ENCODE peak calls at places on chromosomes 13 and 19, in five cellular contexts. V is A549, Z is stomach, U is neuronal stem cell, H is heart left ventricle. Q is an unnamed sample.

GRCh38 chr13:28301839-28302238 is 163.5 kb downstream of the PAN3 start:
- DNase-seq in Z (no peak), H (no peak), U (no peak), V (no peak), Q (no peak)

GRCh38 chr19:5343848-5344247 is 3.2 kb upstream of the PTPRS start:
- DNase-seq in Z (no peak), U (no peak), V (no peak), H (no peak), Q (no peak)

GRCh38 chr19:13842294-13843103 is 34.4 kb upstream of the NANOS3 start:
- DNase-seq in H (peak; percentile 93), U (no peak), Z (peak; percentile 85), V (peak; percentile 82), Q (peak; percentile 90)

GRCh38 chr19:32875428-32875827 is 5.9 kb upstream of the SLC7A9 start:
- DNase-seq in V (no peak), Z (no peak), H (no peak), U (no peak), Q (no peak)

GRCh38 chr13:114078501-114079451 is 53.6 kb downstream of the RASA3 start:
- DNase-seq in Z (peak; percentile 36), U (no peak), H (peak; percentile 67), V (no peak), Q (peak; percentile 78)

GRCh38 chr13:29539866-29540265 is 55.6 kb downstream of the SLC7A1 start:
- DNase-seq in Z (no peak), V (no peak), U (no peak), H (no peak), Q (no peak)

GRCh38 chr19:572891-573825 is 762 bp downstream of the BSG start:
- DNase-seq in Z (peak; percentile 57), V (peak; percentile 47), U (no peak), H (peak; percentile 71), Q (peak; percentile 71)

GRCh38 chr19:49788857-49789256 is 22.1 kb downstream of the AP2A1 start:
- DNase-seq in Z (no peak), V (no peak), H (no peak), U (no peak), Q (no peak)

GRCh38 chr19:32322541-32322940 is 22.9 kb upstream of the ZNF507 start:
- DNase-seq in Z (no peak), V (peak; percentile 25), H (no peak), U (no peak), Q (no peak)

GRCh38 chr19:49441210-49441959 is at the start of gene SLC17A7:
- DNase-seq in V (peak; percentile 70), H (peak; percentile 78), Z (no peak), U (peak; percentile 65), Q (peak; percentile 52)

GRCh38 chr19:1469936-1470863 is 8.8 kb downstream of the C19orf25 start:
- DNase-seq in U (peak; percentile 83), V (no peak), Z (peak; percentile 57), H (peak; percentile 64), Q (peak; percentile 59)

GRCh38 chr13:33633701-33634525 is 184.0 kb upstream of the RFC3 start:
- DNase-seq in H (no peak), Z (no peak), U (no peak), V (peak; percentile 30), Q (peak; percentile 95)

GRCh38 chr19:461664-462551 is 1.1 kb upstream of the SHC2 start:
- DNase-seq in H (no peak), Z (peak; percentile 78), V (no peak), U (no peak), Q (peak; percentile 13)

GRCh38 chr19:28706693-28707092 is 506.3 kb downstream of the UQCRFS1 start:
- DNase-seq in U (no peak), Z (no peak), H (no peak), V (no peak), Q (no peak)

GRCh38 chr19:28715157-28715556 is 497.8 kb downstream of the UQCRFS1 start:
- DNase-seq in V (no peak), Z (no peak), H (no peak), U (no peak), Q (no peak)

GRCh38 chr19:28705008-28705407 is 507.9 kb downstream of the UQCRFS1 start:
- DNase-seq in Z (no peak), U (no peak), H (no peak), V (peak; percentile 58), Q (peak; percentile 46)

GRCh38 chr19:28711401-28711800 is 501.6 kb downstream of the UQCRFS1 start:
- DNase-seq in H (no peak), U (no peak), V (no peak), Z (no peak), Q (no peak)

GRCh38 chr19:28710278-28710677 is 502.7 kb downstream of the UQCRFS1 start:
- DNase-seq in V (peak; percentile 79), H (no peak), U (peak; percentile 59), Z (no peak), Q (peak; percentile 26)
- H3K27ac ChIP-seq in V (no peak overlapping the region), H (no peak overlapping the region), U (no peak overlapping the region), Z (no peak overlapping the region), Q (no peak overlapping the region)

GRCh38 chr13:30908416-30908980 is 2.4 kb downstream of the MEDAG start:
- DNase-seq in U (no peak), Z (no peak), V (no peak), H (peak; percentile 76), Q (no peak)

GRCh38 chr13:30907167-30907761 is 1.2 kb downstream of the MEDAG start:
- DNase-seq in H (peak; percentile 52), U (no peak), Z (no peak), V (no peak), Q (no peak)

GRCh38 chr13:30905932-30906383 is at the start of gene MEDAG:
- DNase-seq in V (no peak), H (peak; percentile 87), U (no peak), Z (no peak), Q (no peak)

GRCh38 chr13:30904043-30904442 is 2.0 kb upstream of the MEDAG start:
- DNase-seq in Z (no peak), U (no peak), H (no peak), V (no peak), Q (no peak)

GRCh38 chr13:30906411-30906990 is 430 bp downstream of the MEDAG start:
- DNase-seq in U (no peak), H (peak; percentile 34), V (no peak), Z (no peak), Q (no peak)
- H3K27ac ChIP-seq in U (no peak overlapping the region), H (peak overlapping the region; percentile 28), V (no peak overlapping the region), Z (no peak overlapping the region), Q (no peak overlapping the region)

DNA sequence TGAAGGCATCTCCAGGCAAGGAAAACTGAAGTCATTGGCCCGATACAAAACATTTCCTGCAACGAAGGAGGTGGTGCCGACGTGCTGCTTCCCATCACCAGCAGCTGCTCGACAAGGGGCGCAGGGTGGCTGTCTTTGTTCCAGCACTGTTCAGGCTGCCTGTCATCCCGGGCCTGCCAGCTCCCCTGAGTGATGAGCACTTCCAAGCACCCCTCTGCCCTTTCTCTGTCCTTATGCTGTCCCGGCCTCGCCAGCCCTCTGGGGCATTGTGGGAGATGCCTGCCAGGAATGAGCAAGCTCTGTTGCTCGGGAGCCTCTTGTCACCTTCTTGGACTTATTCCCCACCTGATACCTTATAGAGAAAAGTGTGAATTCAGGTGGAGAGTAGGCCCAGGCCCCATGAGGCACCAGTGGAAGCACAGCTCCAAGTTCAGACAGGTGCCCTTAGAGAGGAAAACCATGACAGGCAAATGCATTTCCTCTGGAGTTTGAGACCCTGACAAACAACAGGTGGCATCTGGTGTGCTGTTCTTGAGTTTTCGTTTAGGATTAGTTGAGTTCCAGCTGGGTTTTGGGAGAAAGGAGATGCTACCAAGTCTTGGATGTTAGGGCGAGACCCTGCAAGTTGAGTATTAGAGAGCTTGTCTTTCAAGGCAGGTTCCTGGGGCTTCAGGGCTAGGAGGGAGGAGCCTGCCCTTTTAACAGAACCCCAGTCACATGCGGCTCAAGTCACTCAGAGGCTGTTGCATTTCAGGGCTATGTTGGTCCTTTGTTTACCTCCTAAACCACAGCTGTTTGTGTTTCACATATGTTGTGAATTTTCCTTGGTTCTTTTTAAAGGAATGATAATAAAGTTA is 21.4 kb downstream of the BBC3 start:
- DNase-seq in V (no peak), U (no peak), Z (no peak), H (peak; percentile 67), Q (no peak)
- H3K27ac ChIP-seq in V (no peak overlapping the region), U (peak overlapping the region; percentile 11), Z (no peak overlapping the region), H (peak overlapping the region; percentile 19), Q (peak overlapping the region; percentile 57)

GRCh38 chr13:66207610-66208009 is 1022.5 kb downstream of the PCDH9 start:
- DNase-seq in Z (no peak), H (no peak), V (no peak), U (no peak), Q (no peak)
- H3K27ac ChIP-seq in Z (no peak overlapping the region), H (no peak overlapping the region), V (no peak overlapping the region), U (no peak overlapping the region), Q (no peak overlapping the region)

GRCh38 chr19:58382997-58383603 is 2.3 kb upstream of the ZNF837 start:
- DNase-seq in Z (no peak), U (no peak), H (no peak), V (no peak), Q (no peak)
- H3K27ac ChIP-seq in Z (no peak overlapping the region), U (no peak overlapping the region), H (no peak overlapping the region), V (no peak overlapping the region), Q (peak overlapping the region; percentile 98)

GRCh38 chr13:44484562-44485164 is 91.5 kb downstream of the TSC22D1 start:
- DNase-seq in V (no peak), H (no peak), U (no peak), Z (no peak), Q (no peak)
- H3K27ac ChIP-seq in V (no peak overlapping the region), H (no peak overlapping the region), U (no peak overlapping the region), Z (no peak overlapping the region), Q (no peak overlapping the region)

GRCh38 chr13:44219808-44220544 is 153.6 kb upstream of the SERP2 start:
- DNase-seq in H (no peak), U (no peak), V (peak; percentile 58), Z (no peak), Q (peak; percentile 25)
- H3K27ac ChIP-seq in H (peak overlapping the region; percentile 53), U (no peak overlapping the region), V (peak overlapping the region; percentile 72), Z (peak overlapping the region; percentile 85), Q (no peak overlapping the region)

GRCh38 chr19:42166336-42166735 is 34.1 kb upstream of the POU2F2 start:
- DNase-seq in U (no peak), Z (no peak), V (no peak), H (no peak), Q (no peak)
- H3K27ac ChIP-seq in U (no peak overlapping the region), Z (no peak overlapping the region), V (no peak overlapping the region), H (no peak overlapping the region), Q (no peak overlapping the region)